ENCODE peak calls at places on chromosomes 3 and 15, in five cellular contexts. F is fibroblast of lung; P is Peyer's patch; L is naive thymus-derived CD4-positive, alpha-beta T cell; J is pancreas. N is an unnamed sample.

GRCh38 chr15:33547876-33548275 is 237.1 kb downstream of the RYR3 start:
- DNase-seq in F (peak; percentile 45), P (no peak), L (peak; percentile 20), J (no peak), N (peak; percentile 33)

GRCh38 chr15:70466895-70467529 is 296.3 kb downstream of the UACA start:
- DNase-seq in F (peak; percentile 73), P (peak; percentile 62), L (peak; percentile 61), J (peak; percentile 38), N (peak; percentile 56)

GRCh38 chr15:90388462-90389182 is 580 bp downstream of the IQGAP1 start:
- DNase-seq in F (peak; percentile 50), P (peak; percentile 80), L (peak; percentile 41), J (peak; percentile 77), N (peak; percentile 95)

GRCh38 chr3:10319251-10319650 is 1.7 kb downstream of the SEC13 start:
- DNase-seq in F (no peak), P (peak; percentile 74), L (no peak), J (no peak), N (no peak)

GRCh38 chr3:57974796-57975388 is 33.3 kb upstream of the FLNB start:
- DNase-seq in F (peak; percentile 91), P (no peak), L (no peak), J (no peak), N (no peak)

GRCh38 chr15:75042730-75043508 is 19.5 kb downstream of the PPCDC start:
- DNase-seq in F (no peak), P (peak; percentile 88), L (peak; percentile 16), J (peak; percentile 83), N (peak; percentile 92)

GRCh38 chr3:150372320-150373118 is 35.6 kb upstream of the TSC22D2 start:
- DNase-seq in F (no peak), P (no peak), L (no peak), J (no peak), N (no peak)

GRCh38 chr3:197031315-197032285 is 2.0 kb upstream of the MELTF start:
- DNase-seq in F (peak; percentile 99), P (peak; percentile 77), L (no peak), J (no peak), N (no peak)

GRCh38 chr3:150747909-150748568 is 14.9 kb downstream of the SIAH2 start:
- DNase-seq in F (no peak), P (no peak), L (no peak), J (no peak), N (no peak)

GRCh38 chr3:36455406-36455805 is 75.1 kb downstream of the STAC start:
- DNase-seq in F (no peak), P (no peak), L (no peak), J (no peak), N (no peak)

DNA sequence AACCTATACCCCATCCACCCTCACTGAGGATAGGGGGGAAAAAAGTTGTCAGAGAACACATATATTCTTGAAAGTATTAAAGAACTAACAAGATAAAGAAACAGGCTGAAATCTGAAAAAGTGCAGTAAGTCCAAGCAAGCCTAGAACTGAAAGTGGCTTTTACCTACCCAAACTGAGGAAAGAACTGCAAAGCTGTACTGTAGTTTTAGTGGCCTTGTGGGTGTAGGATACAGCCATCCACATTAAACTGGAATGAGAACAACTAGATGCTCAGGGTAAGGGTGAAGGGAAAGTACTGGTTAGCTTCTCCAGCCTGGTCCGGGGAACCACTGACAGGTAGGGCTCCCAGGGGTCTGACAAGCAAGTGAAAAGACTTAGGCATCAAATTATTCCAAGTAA is 10.1 kb downstream of the UBP1 start:
- DNase-seq in F (no peak), P (no peak), L (no peak), J (no peak), N (no peak)
- H3K4me1 ChIP-seq in F (no peaks in the 10 kb centered on the region), P (no peaks in the 10 kb centered on the region), L (peaks cover 7% of the 10 kb centered on the region), J (peaks cover 14% of the 10 kb centered on the region), N (peaks cover 94% of the 10 kb centered on the region)

GRCh38 chr3:61632568-61633175 is 71.3 kb downstream of the PTPRG start:
- DNase-seq in F (peak; percentile 63), P (no peak), L (no peak), J (no peak), N (no peak)
- H3K4me1 ChIP-seq in F (peaks cover 17% of the 10 kb centered on the region), P (no peaks in the 10 kb centered on the region), L (no peaks in the 10 kb centered on the region), J (peaks cover 13% of the 10 kb centered on the region), N (peaks cover 14% of the 10 kb centered on the region)

GRCh38 chr3:11637901-11638668 is 5.6 kb downstream of the VGLL4 start:
- DNase-seq in F (peak; percentile 59), P (no peak), L (no peak), J (no peak), N (no peak)
- H3K4me1 ChIP-seq in F (peaks cover 11% of the 10 kb centered on the region), P (no peaks in the 10 kb centered on the region), L (peaks cover 70% of the 10 kb centered on the region), J (peaks cover 39% of the 10 kb centered on the region), N (peaks cover 40% of the 10 kb centered on the region)

GRCh38 chr3:65993134-65993900 is 45.4 kb downstream of the MAGI1 start:
- DNase-seq in F (no peak), P (no peak), L (no peak), J (no peak), N (no peak)
- H3K4me1 ChIP-seq in F (peaks cover 2% of the 10 kb centered on the region), P (no peaks in the 10 kb centered on the region), L (no peaks in the 10 kb centered on the region), J (peaks cover 4% of the 10 kb centered on the region), N (peaks cover 4% of the 10 kb centered on the region)

GRCh38 chr3:13540332-13540995 is 8.5 kb upstream of the FBLN2 start:
- DNase-seq in F (peak; percentile 37), P (no peak), L (no peak), J (no peak), N (no peak)
- H3K4me1 ChIP-seq in F (peaks cover 18% of the 10 kb centered on the region), P (no peaks in the 10 kb centered on the region), L (peaks cover 12% of the 10 kb centered on the region), J (no peaks in the 10 kb centered on the region), N (peaks cover 7% of the 10 kb centered on the region)

GRCh38 chr3:113231827-113232253 is 20.5 kb downstream of the BOC start:
- DNase-seq in F (peak; percentile 36), P (no peak), L (no peak), J (no peak), N (no peak)

GRCh38 chr3:113234688-113235260 is 23.4 kb downstream of the BOC start:
- DNase-seq in F (no peak), P (no peak), L (no peak), J (no peak), N (no peak)

GRCh38 chr3:113232367-113232766 is 21.0 kb downstream of the BOC start:
- DNase-seq in F (no peak), P (no peak), L (no peak), J (no peak), N (no peak)

GRCh38 chr3:113234028-113234427 is 22.7 kb downstream of the BOC start:
- DNase-seq in F (no peak), P (no peak), L (no peak), J (no peak), N (no peak)

DNA sequence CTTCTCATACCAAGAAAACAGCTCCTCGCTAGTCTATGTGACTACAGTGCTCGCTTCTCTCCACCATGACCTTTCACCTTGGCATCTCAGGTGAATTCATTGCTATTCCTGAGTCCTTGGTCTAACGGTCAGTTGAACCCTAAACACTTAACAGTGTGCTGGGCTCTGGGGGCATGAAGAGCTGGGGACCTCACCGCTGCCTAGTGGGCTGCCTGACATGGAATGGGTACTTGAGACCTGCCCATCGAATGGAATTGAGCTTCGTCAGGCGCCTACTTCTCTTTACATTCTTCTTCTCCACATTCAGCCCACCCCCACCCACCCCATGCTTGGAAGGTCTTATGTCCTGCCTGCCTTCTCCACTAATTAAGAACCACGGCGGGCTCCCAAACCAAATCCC is 22.1 kb downstream of the BOC start:
- DNase-seq in F (no peak), P (no peak), L (no peak), J (no peak), N (no peak)
- H3K4me1 ChIP-seq in F (peaks cover 4% of the 10 kb centered on the region), P (no peaks in the 10 kb centered on the region), L (no peaks in the 10 kb centered on the region), J (peaks cover 8% of the 10 kb centered on the region), N (no peaks in the 10 kb centered on the region)

GRCh38 chr15:40048155-40048792 is 9.3 kb upstream of the SRP14 start:
- DNase-seq in F (no peak), P (no peak), L (peak; percentile 50), J (no peak), N (no peak)
- H3K4me1 ChIP-seq in F (peaks cover 28% of the 10 kb centered on the region), P (peaks cover 58% of the 10 kb centered on the region), L (peaks cover 46% of the 10 kb centered on the region), J (peaks cover 22% of the 10 kb centered on the region), N (peaks cover 64% of the 10 kb centered on the region)

DNA sequence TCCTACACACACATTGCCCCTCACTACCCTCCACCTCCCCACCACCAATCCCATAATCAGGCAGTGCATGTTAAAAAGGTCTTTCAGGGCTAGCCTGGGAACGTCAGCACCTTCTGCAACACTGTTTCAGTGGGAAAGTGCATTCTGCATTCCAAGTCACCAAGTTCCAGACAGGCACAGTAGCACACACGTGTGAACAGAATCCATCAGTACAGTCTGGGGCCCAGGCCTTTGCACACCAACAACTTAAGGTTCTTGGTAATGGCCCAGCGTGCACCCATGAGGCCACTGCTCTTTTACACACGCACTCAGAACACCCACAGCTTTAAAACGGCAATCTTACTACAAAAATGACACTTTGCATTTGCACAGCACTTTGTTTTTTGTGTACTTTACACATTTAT is 1.2 kb downstream of the ANXA2 start:
- DNase-seq in F (no peak), P (peak; percentile 59), L (no peak), J (no peak), N (no peak)
- H3K4me1 ChIP-seq in F (peaks cover 44% of the 10 kb centered on the region), P (peaks cover 34% of the 10 kb centered on the region), L (peaks cover 6% of the 10 kb centered on the region), J (peaks cover 29% of the 10 kb centered on the region), N (peaks cover 57% of the 10 kb centered on the region)

N was measured in left lung.